ENCODE peak calls at places on chromosomes 7 and 10, in nine cellular contexts. M is H1, E is HCT116, F is GM12878, T is endothelial cell of umbilical vein, L is K562, J is SK-N-SH, W is suprapubic skin, G is esophagus muscularis mucosa. U is an unnamed sample.

GRCh38 chr10:33422779-33423520 is 88.5 kb upstream of the NRP1 start:
- DNase-seq in J (no peak), L (no peak), W (no peak), F (no peak), M (no peak), T (no peak), E (no peak), G (no peak), U (no peak)

GRCh38 chr7:144437370-144438191 is 34.1 kb upstream of the NOBOX start:
- DNase-seq in T (peak; percentile 83), J (peak; percentile 26), W (peak; percentile 67), F (peak; percentile 11), M (peak; percentile 75), G (no peak), L (peak; percentile 25), E (peak; percentile 65), U (no peak)

GRCh38 chr10:13891542-13892431 is 305.0 kb downstream of the PRPF18 start:
- DNase-seq in L (no peak), M (peak; percentile 67), G (no peak), F (no peak), J (peak; percentile 93), E (no peak), T (peak; percentile 43), W (no peak), U (no peak)

GRCh38 chr10:49579621-49580020 is 30.5 kb upstream of the SLC18A3 start:
- DNase-seq in W (no peak), J (no peak), F (no peak), L (no peak), T (no peak), E (no peak), M (no peak), G (no peak), U (no peak)

GRCh38 chr10:18501198-18501597 is 150.2 kb downstream of the NSUN6 start:
- DNase-seq in F (peak; percentile 50), M (no peak), E (no peak), L (no peak), T (no peak), J (no peak), W (no peak), G (no peak), U (no peak)

GRCh38 chr10:79209340-79209739 is 137.9 kb upstream of the PPIF start:
- DNase-seq in L (no peak), T (peak; percentile 63), W (no peak), J (peak; percentile 74), F (no peak), G (no peak), M (no peak), E (no peak), U (no peak)

GRCh38 chr7:134890246-134891240 is 95.8 kb upstream of the AGBL3 start:
- DNase-seq in W (no peak), T (peak; percentile 59), M (no peak), E (no peak), G (peak; percentile 86), J (peak; percentile 79), F (no peak), L (no peak), U (peak; percentile 75)

GRCh38 chr7:76346778-76347177 is 12.0 kb downstream of the YWHAG start:
- DNase-seq in T (peak; percentile 46), J (no peak), F (no peak), G (no peak), W (no peak), M (no peak), L (no peak), E (no peak), U (peak; percentile 52)

DNA sequence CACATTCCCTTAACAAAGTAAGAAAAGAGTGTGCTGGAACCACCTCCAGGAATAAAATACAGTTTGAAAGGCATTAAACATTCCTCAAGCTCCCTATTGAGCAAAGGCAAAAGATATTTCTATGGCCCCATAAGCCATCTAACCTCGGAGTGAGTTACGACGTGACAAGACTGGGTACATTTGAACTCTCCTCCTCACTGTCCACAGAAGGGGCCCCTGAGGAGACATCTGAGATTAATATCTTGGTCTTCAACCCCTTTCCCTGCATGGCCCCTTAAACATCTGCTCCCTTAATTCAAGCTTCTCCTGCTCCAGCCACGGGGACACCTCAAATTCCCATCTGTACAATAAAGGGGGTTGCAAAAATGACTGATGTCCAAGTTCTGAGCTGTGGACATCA is 526 bp downstream of the GIMAP1 start:
- DNase-seq in E (no peak), J (no peak), F (no peak), M (no peak), T (peak; percentile 27), G (no peak), W (no peak), L (no peak), U (no peak)
- H3K4me1 ChIP-seq in E (no peaks in the 10 kb centered on the region), J (no peaks in the 10 kb centered on the region), F (peaks cover 7% of the 10 kb centered on the region), M (no peaks in the 10 kb centered on the region), T (peaks cover 18% of the 10 kb centered on the region), G (peaks cover 4% of the 10 kb centered on the region), W (no peaks in the 10 kb centered on the region), L (no peaks in the 10 kb centered on the region), U (no peaks in the 10 kb centered on the region)

DNA sequence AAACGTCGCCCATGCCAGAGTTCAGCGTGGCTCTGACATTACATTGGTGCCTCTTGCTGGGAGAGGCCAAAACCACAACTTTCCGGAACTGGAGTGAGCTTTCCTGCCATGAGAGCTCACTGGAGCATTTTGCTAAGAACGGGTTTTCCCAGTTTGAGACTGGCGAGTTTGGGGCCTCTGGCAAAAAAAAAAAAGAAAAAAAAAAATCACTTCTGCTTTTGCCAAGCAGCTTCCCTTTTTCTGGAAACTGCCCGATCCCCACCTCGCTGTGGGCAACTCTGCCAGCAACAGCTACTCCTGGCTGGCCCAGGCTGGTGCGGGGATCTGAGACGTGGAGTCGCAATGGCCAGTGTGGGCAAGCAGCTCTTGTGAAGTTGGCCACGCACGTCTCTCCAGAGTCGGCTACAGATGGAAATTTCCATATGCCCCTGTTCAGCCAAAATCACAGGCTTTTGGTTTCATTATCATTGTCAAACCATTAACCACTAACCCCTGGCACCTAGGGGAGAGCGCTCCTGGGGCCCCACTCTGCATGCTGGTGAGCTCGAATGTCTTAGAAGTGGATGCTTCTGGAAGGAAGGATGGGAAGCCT is 25.7 kb downstream of the PRKAG2 start:
- DNase-seq in F (peak; percentile 13), J (no peak), T (no peak), W (peak; percentile 72), L (no peak), E (no peak), G (no peak), M (no peak), U (no peak)
- TF ChIP-seq POLR2AphosphoS5 in F (no peak), J (no peak), T (no peak), W (no peak), L (no peak), E (no peak), G (no peak), M (no peak), U (no peak)

DNA sequence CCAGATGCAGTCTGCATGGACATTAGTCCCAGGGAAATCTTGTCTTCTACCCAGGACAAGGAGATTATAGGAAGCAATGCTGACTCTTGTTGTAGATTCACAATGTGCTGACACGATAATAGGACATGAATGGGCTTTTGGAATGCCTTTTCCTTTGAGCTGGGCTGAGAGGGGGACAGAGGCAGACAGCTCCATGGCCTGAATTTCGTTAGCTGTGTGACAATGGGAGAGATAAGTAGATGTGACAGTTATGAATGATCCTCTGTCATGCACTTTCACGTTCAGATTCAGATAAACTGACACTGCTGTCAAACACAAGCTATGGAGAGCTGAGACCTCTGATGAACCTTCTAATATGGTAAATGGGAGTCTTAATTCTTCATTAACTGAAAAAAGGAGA is 669.1 kb downstream of the AUTS2 start:
- DNase-seq in E (no peak), F (no peak), L (no peak), T (no peak), G (no peak), M (no peak), J (peak; percentile 12), W (no peak), U (no peak)
- H3K4me3 ChIP-seq in E (no peak overlapping the region), F (no peak overlapping the region), L (no peak overlapping the region), T (no peak overlapping the region), G (no peak overlapping the region), M (no peak overlapping the region), J (no peak overlapping the region), W (no peak overlapping the region), U (no peak overlapping the region)

GRCh38 chr7:101933685-101934084 is 116.3 kb downstream of the CUX1 start:
- DNase-seq in L (no peak), J (no peak), T (no peak), W (no peak), F (peak; percentile 69), E (no peak), M (no peak), G (no peak), U (peak; percentile 2)
- H3K4me1 ChIP-seq in L (no peaks in the 10 kb centered on the region), J (no peaks in the 10 kb centered on the region), T (peaks cover 5% of the 10 kb centered on the region), W (peaks cover 21% of the 10 kb centered on the region), F (peaks cover 37% of the 10 kb centered on the region), E (peaks cover 14% of the 10 kb centered on the region), M (peaks cover 33% of the 10 kb centered on the region), G (peaks cover 59% of the 10 kb centered on the region), U (peaks cover 38% of the 10 kb centered on the region)